ENCODE peak calls at places on chromosomes 2 and 18, in six cellular contexts. One of them, this sample, is unnamed.

GRCh38 chr2:42791606-42792005 is 777 bp downstream of the HAAO start:
- DNase-seq in NCI-H2081: no peak
- DNase-seq in NCI-H1048: no peak
- DNase-seq in MCF 10A: no peak
- DNase-seq in iPS DF 19.7: no peak
- DNase-seq in HuH-7.5: no peak
- DNase-seq in this sample: no peak

GRCh38 chr2:130967020-130967495 is 126.2 kb downstream of the FAM168B start:
- DNase-seq in NCI-H1048: no peak
- DNase-seq in MCF 10A: no peak
- DNase-seq in HuH-7.5: no peak
- DNase-seq in iPS DF 19.7: no peak
- DNase-seq in NCI-H2081: no peak
- DNase-seq in this sample: no peak

GRCh38 chr2:224802407-224802806 is 86.2 kb upstream of the CCDC195 start:
- DNase-seq in HuH-7.5: no peak
- DNase-seq in iPS DF 19.7: no peak
- DNase-seq in NCI-H2081: no peak
- DNase-seq in NCI-H1048: no peak
- DNase-seq in MCF 10A: peak; percentile 3
- DNase-seq in this sample: no peak

GRCh38 chr2:60554649-60555065 is 1.2 kb upstream of the BCL11A start:
- DNase-seq in MCF 10A: peak; percentile 33
- DNase-seq in iPS DF 19.7: no peak
- DNase-seq in NCI-H1048: no peak
- DNase-seq in HuH-7.5: no peak
- DNase-seq in NCI-H2081: peak; percentile 45
- DNase-seq in this sample: no peak

GRCh38 chr2:218879881-218880748 is 537 bp upstream of the WNT10A start:
- DNase-seq in NCI-H2081: peak; percentile 86
- DNase-seq in NCI-H1048: no peak
- DNase-seq in MCF 10A: no peak
- DNase-seq in HuH-7.5: no peak
- DNase-seq in iPS DF 19.7: no peak
- DNase-seq in this sample: no peak

GRCh38 chr2:105399207-105399861 is 483 bp upstream of the FHL2 start:
- DNase-seq in iPS DF 19.7: no peak
- DNase-seq in HuH-7.5: no peak
- DNase-seq in NCI-H1048: no peak
- DNase-seq in NCI-H2081: no peak
- DNase-seq in MCF 10A: no peak
- DNase-seq in this sample: no peak

GRCh38 chr2:3377279-3377611 is 373 bp downstream of the EIPR1 start:
- DNase-seq in NCI-H2081: peak; percentile 47
- DNase-seq in iPS DF 19.7: no peak
- DNase-seq in NCI-H1048: no peak
- DNase-seq in HuH-7.5: peak; percentile 52
- DNase-seq in MCF 10A: peak; percentile 41
- DNase-seq in this sample: no peak

GRCh38 chr2:185583058-185583816 is 155.4 kb upstream of the FSIP2 start:
- DNase-seq in NCI-H2081: no peak
- DNase-seq in HuH-7.5: no peak
- DNase-seq in NCI-H1048: no peak
- DNase-seq in MCF 10A: peak; percentile 96
- DNase-seq in iPS DF 19.7: peak; percentile 30
- DNase-seq in this sample: no peak

GRCh38 chr2:233059797-233060499 is at the start of gene INPP5D:
- DNase-seq in NCI-H2081: no peak
- DNase-seq in HuH-7.5: no peak
- DNase-seq in NCI-H1048: no peak
- DNase-seq in MCF 10A: no peak
- DNase-seq in iPS DF 19.7: no peak
- DNase-seq in this sample: no peak

GRCh38 chr2:20613342-20613916 is 37.5 kb downstream of the HS1BP3 start:
- DNase-seq in NCI-H1048: no peak
- DNase-seq in MCF 10A: no peak
- DNase-seq in iPS DF 19.7: no peak
- DNase-seq in HuH-7.5: no peak
- DNase-seq in NCI-H2081: no peak
- DNase-seq in this sample: no peak

GRCh38 chr2:11175293-11175795 is 20.1 kb downstream of the SLC66A3 start:
- DNase-seq in MCF 10A: no peak
- DNase-seq in iPS DF 19.7: no peak
- DNase-seq in HuH-7.5: no peak
- DNase-seq in NCI-H2081: no peak
- DNase-seq in NCI-H1048: no peak
- DNase-seq in this sample: no peak

GRCh38 chr2:119371111-119371510 is 4.3 kb downstream of the DBI start:
- DNase-seq in MCF 10A: no peak
- DNase-seq in iPS DF 19.7: no peak
- DNase-seq in NCI-H1048: no peak
- DNase-seq in HuH-7.5: no peak
- DNase-seq in NCI-H2081: no peak
- DNase-seq in this sample: no peak

GRCh38 chr2:109558076-109558882 is 55.5 kb downstream of the SEPTIN10 start:
- DNase-seq in NCI-H1048: no peak
- DNase-seq in MCF 10A: peak; percentile 82
- DNase-seq in NCI-H2081: no peak
- DNase-seq in iPS DF 19.7: no peak
- DNase-seq in HuH-7.5: peak; percentile 14
- DNase-seq in this sample: no peak

GRCh38 chr2:170005702-170006101 is 172.2 kb upstream of the MYO3B start:
- DNase-seq in iPS DF 19.7: peak; percentile 30
- DNase-seq in NCI-H1048: no peak
- DNase-seq in HuH-7.5: peak; percentile 18
- DNase-seq in MCF 10A: peak; percentile 2
- DNase-seq in NCI-H2081: no peak
- DNase-seq in this sample: no peak

GRCh38 chr18:63551769-63552168 is 9.6 kb downstream of the SERPINB12 start:
- DNase-seq in NCI-H2081: no peak
- DNase-seq in NCI-H1048: no peak
- DNase-seq in iPS DF 19.7: no peak
- DNase-seq in HuH-7.5: no peak
- DNase-seq in MCF 10A: no peak
- DNase-seq in this sample: no peak

GRCh38 chr2:70988151-70988550 is 6.5 kb downstream of the TEX261 start:
- DNase-seq in iPS DF 19.7: no peak
- DNase-seq in HuH-7.5: no peak
- DNase-seq in NCI-H2081: no peak
- DNase-seq in NCI-H1048: no peak
- DNase-seq in MCF 10A: no peak
- DNase-seq in this sample: no peak

GRCh38 chr2:174623690-174624089 is 26.1 kb upstream of the WIPF1 start:
- DNase-seq in NCI-H1048: no peak
- DNase-seq in NCI-H2081: no peak
- DNase-seq in HuH-7.5: no peak
- DNase-seq in iPS DF 19.7: no peak
- DNase-seq in MCF 10A: no peak
- DNase-seq in this sample: no peak

GRCh38 chr18:34862561-34862960 is 152.5 kb downstream of the DTNA start:
- DNase-seq in NCI-H1048: no peak
- DNase-seq in HuH-7.5: no peak
- DNase-seq in MCF 10A: no peak
- DNase-seq in NCI-H2081: no peak
- DNase-seq in iPS DF 19.7: no peak
- DNase-seq in this sample: no peak

This sample was measured in cerebellar nuclear complex.